ENCODE peak calls at places on chromosome 1, in five cellular contexts. A is cardiac muscle cell, J is Peyer's patch, V is H9, W is fibroblast of lung. X is an unnamed sample.

GRCh38 chr1:19074361-19074901 is 118.0 kb upstream of the IFFO2 start:
- DNase-seq in V (no peak), J (peak; percentile 75), A (no peak), W (no peak), X (peak; percentile 87)

GRCh38 chr1:160794396-160794795 is 1.6 kb upstream of the LY9 start:
- DNase-seq in V (no peak), J (no peak), W (no peak), A (no peak), X (no peak)

GRCh38 chr1:92326681-92327080 is 27.8 kb downstream of the RPAP2 start:
- DNase-seq in J (no peak), A (no peak), V (no peak), W (no peak), X (no peak)

GRCh38 chr1:94286864-94287437 is 49.6 kb upstream of the ARHGAP29 start:
- DNase-seq in V (no peak), W (no peak), A (no peak), J (no peak), X (no peak)

GRCh38 chr1:171801395-171801990 is 20.0 kb downstream of the METTL13 start:
- DNase-seq in V (peak; percentile 57), A (peak; percentile 63), W (peak; percentile 65), J (no peak), X (no peak)

GRCh38 chr1:92123868-92124267 is 43.7 kb downstream of the BTBD8 start:
- DNase-seq in V (no peak), A (peak; percentile 20), J (no peak), W (no peak), X (no peak)

GRCh38 chr1:14982029-14982428 is 171.5 kb upstream of the TMEM51 start:
- DNase-seq in A (no peak), J (no peak), W (no peak), V (no peak), X (no peak)

GRCh38 chr1:221449194-221449593 is 292.7 kb downstream of the DUSP10 start:
- DNase-seq in J (no peak), W (no peak), A (no peak), V (no peak), X (no peak)

GRCh38 chr1:6864166-6864565 is 78.9 kb downstream of the CAMTA1 start:
- DNase-seq in V (no peak), A (no peak), W (no peak), J (no peak), X (no peak)

GRCh38 chr1:3012511-3013291 is 8.6 kb upstream of the ACTRT2 start:
- DNase-seq in A (peak; percentile 10), V (peak; percentile 46), W (no peak), J (peak; percentile 69), X (no peak)

GRCh38 chr1:53135735-53136114 is 6.7 kb downstream of the SLC1A7 start:
- DNase-seq in W (peak; percentile 94), A (peak; percentile 86), V (no peak), J (no peak), X (no peak)

GRCh38 chr1:19645544-19646252 is 1.6 kb downstream of the NBL1 start:
- DNase-seq in J (no peak), W (peak; percentile 38), V (no peak), A (no peak), X (no peak)

GRCh38 chr1:10924030-10924429 is 88.4 kb upstream of the TARDBP start:
- DNase-seq in V (no peak), A (no peak), J (no peak), W (no peak), X (no peak)
- H3K4me1 ChIP-seq in V (no peaks in the 10 kb centered on the region), A (no peaks in the 10 kb centered on the region), J (no peaks in the 10 kb centered on the region), W (no peaks in the 10 kb centered on the region), X (no peaks in the 10 kb centered on the region)

GRCh38 chr1:79760521-79760920 is 754.0 kb upstream of the ADGRL4 start:
- DNase-seq in V (no peak), J (no peak), A (peak; percentile 70), W (peak; percentile 9), X (no peak)
- H3K4me1 ChIP-seq in V (no peaks in the 10 kb centered on the region), J (no peaks in the 10 kb centered on the region), A (no peaks in the 10 kb centered on the region), W (no peaks in the 10 kb centered on the region), X (no peaks in the 10 kb centered on the region)

DNA sequence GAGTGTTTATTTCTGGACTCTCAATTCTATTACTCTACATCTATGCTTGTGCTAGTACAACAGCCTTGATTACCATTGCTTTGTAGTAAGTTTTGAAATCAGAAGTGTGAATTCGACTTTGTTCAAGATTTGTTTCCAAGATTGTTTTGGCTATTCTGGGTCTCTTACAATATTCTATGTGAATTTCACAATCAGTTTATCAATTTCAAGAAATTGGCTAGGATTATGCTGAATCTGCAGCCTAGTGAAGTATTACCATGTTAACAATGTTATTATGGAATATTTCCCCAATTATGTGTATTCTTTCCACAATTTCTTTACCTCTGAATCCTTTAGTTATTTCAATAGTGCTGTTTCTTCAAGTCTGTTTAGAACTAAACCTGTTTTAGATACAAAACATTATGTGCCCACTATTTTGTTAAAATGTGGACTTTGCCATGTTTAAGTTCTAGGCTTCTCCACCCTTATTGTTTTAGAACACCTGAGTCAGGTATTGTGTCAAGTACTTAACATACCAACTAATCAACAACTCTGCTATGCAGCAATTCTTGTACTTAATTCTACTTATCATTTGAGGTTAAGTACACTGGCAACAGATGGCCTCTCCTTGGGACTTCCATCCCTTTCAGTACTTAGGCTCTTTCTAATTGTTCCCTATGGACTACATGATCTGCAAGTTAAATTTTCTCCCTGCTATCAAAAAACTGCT is 19.3 kb downstream of the SFPQ start:
- DNase-seq in V (no peak), W (no peak), J (no peak), A (no peak), X (no peak)
- H3K4me1 ChIP-seq in V (no peaks in the 10 kb centered on the region), W (no peaks in the 10 kb centered on the region), J (no peaks in the 10 kb centered on the region), A (no peaks in the 10 kb centered on the region), X (no peaks in the 10 kb centered on the region)

DNA sequence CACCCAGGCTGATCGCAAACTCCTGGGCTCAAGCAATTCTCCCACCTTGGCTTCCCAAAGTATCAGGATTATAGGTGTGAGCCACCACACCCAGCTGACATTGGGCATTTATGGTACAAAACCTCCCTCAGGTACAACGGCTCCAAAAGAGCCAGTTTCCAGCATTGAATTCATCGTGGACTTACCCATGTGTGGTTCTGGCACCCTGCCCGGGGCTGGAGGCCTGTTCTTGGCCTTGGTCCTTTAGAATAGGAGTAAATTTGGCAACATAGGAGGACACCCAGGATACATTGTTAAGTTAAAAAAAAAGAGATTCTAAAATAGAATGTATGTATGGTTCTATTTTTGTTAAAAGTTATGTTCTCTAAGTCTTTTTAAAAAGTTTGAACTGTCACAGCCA is 25.8 kb downstream of the EPHX1 start:
- DNase-seq in V (no peak), A (peak; percentile 86), W (peak; percentile 79), J (no peak), X (no peak)
- H3K4me1 ChIP-seq in V (no peaks in the 10 kb centered on the region), A (no peaks in the 10 kb centered on the region), W (no peaks in the 10 kb centered on the region), J (no peaks in the 10 kb centered on the region), X (no peaks in the 10 kb centered on the region)

DNA sequence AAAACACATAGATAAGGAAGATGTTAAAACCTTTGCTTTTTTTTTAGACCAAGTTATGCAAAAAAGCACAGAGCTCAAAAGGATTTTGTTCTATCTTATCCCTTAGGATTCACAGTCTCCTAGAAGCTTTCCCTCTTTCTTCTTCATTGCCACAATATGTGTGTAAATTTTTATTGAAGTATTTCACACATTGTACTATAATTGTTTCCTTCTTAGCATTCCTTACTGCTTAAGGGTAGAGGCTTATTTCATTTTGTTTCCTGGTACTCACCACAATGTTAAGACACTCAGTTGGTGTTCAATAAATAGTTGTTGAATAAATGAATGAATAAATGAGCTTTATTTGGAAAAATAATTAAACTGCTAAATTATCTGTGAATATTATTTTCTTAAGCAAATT is 29.9 kb upstream of the SLC19A2 start:
- DNase-seq in J (no peak), W (no peak), V (no peak), A (no peak), X (no peak)
- H3K4me1 ChIP-seq in J (no peaks in the 10 kb centered on the region), W (peaks cover 5% of the 10 kb centered on the region), V (no peaks in the 10 kb centered on the region), A (no peaks in the 10 kb centered on the region), X (no peaks in the 10 kb centered on the region)

GRCh38 chr1:167643471-167643870 is 13.4 kb downstream of the RCSD1 start:
- DNase-seq in A (no peak), J (no peak), V (no peak), W (no peak), X (no peak)

GRCh38 chr1:167645161-167645560 is 15.1 kb downstream of the RCSD1 start:
- DNase-seq in V (no peak), J (no peak), A (no peak), W (no peak), X (no peak)

GRCh38 chr1:167648252-167648849 is 18.3 kb downstream of the RCSD1 start:
- DNase-seq in J (no peak), W (no peak), V (no peak), A (no peak), X (no peak)

GRCh38 chr1:167644551-167644950 is 14.5 kb downstream of the RCSD1 start:
- DNase-seq in J (no peak), A (no peak), W (no peak), V (no peak), X (no peak)

GRCh38 chr1:167645625-167646410 is 15.8 kb downstream of the RCSD1 start:
- DNase-seq in V (no peak), A (no peak), J (no peak), W (no peak), X (no peak)
- H3K4me1 ChIP-seq in V (no peaks in the 10 kb centered on the region), A (peaks cover 25% of the 10 kb centered on the region), J (no peaks in the 10 kb centered on the region), W (no peaks in the 10 kb centered on the region), X (peaks cover 66% of the 10 kb centered on the region)